ENCODE peak calls at places on chromosome 21, in eight cellular contexts. One of them, this sample, is unnamed. For H3K4me1, the result is how much of the 10 kb centered on the place peaks cover.

GRCh38 chr21:35138665-35139381 is 89.7 kb upstream of the RUNX1 start:
- DNase-seq in PC-3: peak
- DNase-seq in neural progenitor cell: no peak
- DNase-seq in HCT116: peak
- DNase-seq in hepatocyte: peak
- DNase-seq in GM23338: peak
- DNase-seq in SK-N-SH: no peak
- DNase-seq in MM.1S: no peak
- DNase-seq in this sample: peak

GRCh38 chr21:41170442-41170841 is 2.5 kb downstream of the BACE2 start:
- DNase-seq in PC-3: peak
- DNase-seq in neural progenitor cell: peak
- DNase-seq in HCT116: no peak
- DNase-seq in hepatocyte: peak
- DNase-seq in GM23338: peak
- DNase-seq in SK-N-SH: peak
- DNase-seq in MM.1S: peak
- DNase-seq in this sample: peak

GRCh38 chr21:41242238-41242829 is 74.3 kb upstream of the FAM3B start:
- DNase-seq in PC-3: no peak
- DNase-seq in neural progenitor cell: no peak
- DNase-seq in HCT116: no peak
- DNase-seq in hepatocyte: no peak
- DNase-seq in GM23338: no peak
- DNase-seq in SK-N-SH: no peak
- DNase-seq in MM.1S: no peak
- DNase-seq in this sample: no peak

GRCh38 chr21:39562791-39563770 is 49.7 kb upstream of the B3GALT5 start:
- DNase-seq in PC-3: no peak
- DNase-seq in neural progenitor cell: no peak
- DNase-seq in HCT116: no peak
- DNase-seq in hepatocyte: no peak
- DNase-seq in GM23338: no peak
- DNase-seq in SK-N-SH: no peak
- DNase-seq in MM.1S: no peak
- DNase-seq in this sample: no peak

GRCh38 chr21:38910390-38911008 is 104.8 kb downstream of the ETS2 start:
- DNase-seq in PC-3: peak
- DNase-seq in neural progenitor cell: no peak
- DNase-seq in HCT116: peak
- DNase-seq in hepatocyte: no peak
- DNase-seq in GM23338: no peak
- DNase-seq in SK-N-SH: peak
- DNase-seq in MM.1S: no peak
- DNase-seq in this sample: no peak

GRCh38 chr21:39012314-39013230 is 170.7 kb downstream of the PSMG1 start:
- DNase-seq in PC-3: no peak
- DNase-seq in neural progenitor cell: no peak
- DNase-seq in HCT116: no peak
- DNase-seq in hepatocyte: no peak
- DNase-seq in GM23338: no peak
- DNase-seq in SK-N-SH: no peak
- DNase-seq in MM.1S: no peak
- DNase-seq in this sample: no peak

GRCh38 chr21:43847301-43847700 is 17.7 kb upstream of the AGPAT3 start:
- DNase-seq in PC-3: no peak
- DNase-seq in neural progenitor cell: no peak
- DNase-seq in HCT116: no peak
- DNase-seq in hepatocyte: no peak
- DNase-seq in GM23338: no peak
- DNase-seq in SK-N-SH: no peak
- DNase-seq in MM.1S: no peak
- DNase-seq in this sample: no peak

GRCh38 chr21:42162831-42163510 is 56.0 kb upstream of the ABCG1 start:
- DNase-seq in PC-3: peak
- DNase-seq in neural progenitor cell: no peak
- DNase-seq in HCT116: no peak
- DNase-seq in hepatocyte: no peak
- DNase-seq in GM23338: no peak
- DNase-seq in SK-N-SH: no peak
- DNase-seq in MM.1S: no peak
- DNase-seq in this sample: peak

GRCh38 chr21:46188226-46189212 is 4.3 kb upstream of the SPATC1L start:
- DNase-seq in PC-3: peak
- DNase-seq in neural progenitor cell: no peak
- DNase-seq in HCT116: peak
- DNase-seq in hepatocyte: peak
- DNase-seq in GM23338: peak
- DNase-seq in SK-N-SH: peak
- DNase-seq in MM.1S: no peak
- DNase-seq in this sample: no peak

GRCh38 chr21:37565530-37566223 is 199.1 kb downstream of the DYRK1A start:
- DNase-seq in PC-3: no peak
- DNase-seq in neural progenitor cell: no peak
- DNase-seq in HCT116: no peak
- DNase-seq in hepatocyte: peak
- DNase-seq in GM23338: no peak
- DNase-seq in SK-N-SH: no peak
- DNase-seq in MM.1S: peak
- DNase-seq in this sample: no peak

GRCh38 chr21:46001821-46002681 is 20.5 kb downstream of the COL6A1 start:
- DNase-seq in PC-3: no peak
- DNase-seq in neural progenitor cell: no peak
- DNase-seq in HCT116: no peak
- DNase-seq in hepatocyte: no peak
- DNase-seq in GM23338: no peak
- DNase-seq in SK-N-SH: peak
- DNase-seq in MM.1S: no peak
- DNase-seq in this sample: no peak

GRCh38 chr21:42770717-42771502 is 108.4 kb downstream of the WDR4 start:
- DNase-seq in PC-3: no peak
- DNase-seq in neural progenitor cell: no peak
- DNase-seq in HCT116: no peak
- DNase-seq in hepatocyte: no peak
- DNase-seq in GM23338: no peak
- DNase-seq in SK-N-SH: no peak
- DNase-seq in MM.1S: no peak
- DNase-seq in this sample: no peak

GRCh38 chr21:46605759-46606426 is 1.0 kb upstream of the S100B start:
- DNase-seq in PC-3: no peak
- DNase-seq in neural progenitor cell: no peak
- DNase-seq in HCT116: no peak
- DNase-seq in hepatocyte: no peak
- DNase-seq in GM23338: no peak
- DNase-seq in SK-N-SH: no peak
- DNase-seq in MM.1S: no peak
- DNase-seq in this sample: peak

GRCh38 chr21:34846601-34847112 is 177.9 kb downstream of the CLIC6 start:
- DNase-seq in PC-3: peak
- DNase-seq in neural progenitor cell: peak
- DNase-seq in HCT116: peak
- DNase-seq in hepatocyte: peak
- DNase-seq in GM23338: no peak
- DNase-seq in SK-N-SH: no peak
- DNase-seq in MM.1S: no peak
- DNase-seq in this sample: no peak

DNA sequence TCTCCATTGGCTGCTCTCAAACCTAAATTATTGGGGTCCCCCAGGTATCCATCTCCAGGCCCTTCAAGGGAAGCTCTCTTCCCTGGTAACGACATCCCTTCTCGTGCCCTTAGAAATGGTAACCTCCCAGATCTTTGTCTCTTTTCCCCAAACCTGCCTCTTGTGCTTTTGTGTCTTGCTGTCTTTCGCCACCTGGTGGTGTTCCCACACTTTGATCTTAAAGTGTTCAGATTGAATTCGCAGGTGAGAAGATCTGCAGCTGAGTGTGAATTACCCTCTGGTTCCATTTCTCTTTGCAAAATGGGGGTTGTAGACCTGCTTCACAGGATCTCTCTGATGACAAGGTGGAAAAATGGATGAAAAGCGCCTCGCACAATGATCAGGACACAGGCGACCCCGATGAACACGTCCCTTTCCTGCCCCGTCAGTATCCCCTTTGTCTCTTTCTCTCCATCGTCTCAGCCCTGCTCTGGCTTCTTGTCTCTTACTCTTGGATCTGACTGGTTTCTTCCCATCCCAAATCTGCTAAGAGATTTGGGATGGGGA is 53.1 kb downstream of the DOP1B start:
- DNase-seq in PC-3: peak
- DNase-seq in neural progenitor cell: peak
- DNase-seq in HCT116: peak
- DNase-seq in hepatocyte: peak
- DNase-seq in GM23338: peak
- DNase-seq in SK-N-SH: peak
- DNase-seq in MM.1S: peak
- DNase-seq in this sample: peak
- TF ChIP-seq CTCF in PC-3: peak
- TF ChIP-seq CTCF in neural progenitor cell: peak
- TF ChIP-seq CTCF in HCT116: no peak
- TF ChIP-seq CTCF in hepatocyte: peak
- TF ChIP-seq CTCF in GM23338: peak
- TF ChIP-seq CTCF in SK-N-SH: peak
- TF ChIP-seq CTCF in MM.1S: peak
- TF ChIP-seq CTCF in this sample: peak

GRCh38 chr21:21715286-21715969 is 717.2 kb downstream of the NCAM2 start:
- DNase-seq in PC-3: peak
- DNase-seq in neural progenitor cell: no peak
- DNase-seq in HCT116: no peak
- DNase-seq in hepatocyte: no peak
- DNase-seq in GM23338: no peak
- DNase-seq in SK-N-SH: no peak
- DNase-seq in MM.1S: no peak
- DNase-seq in this sample: no peak

GRCh38 chr21:21714396-21714795 is 716.2 kb downstream of the NCAM2 start:
- DNase-seq in PC-3: peak
- DNase-seq in neural progenitor cell: no peak
- DNase-seq in HCT116: no peak
- DNase-seq in hepatocyte: no peak
- DNase-seq in GM23338: no peak
- DNase-seq in SK-N-SH: no peak
- DNase-seq in MM.1S: no peak
- DNase-seq in this sample: no peak

GRCh38 chr21:21712761-21713558 is 714.8 kb downstream of the NCAM2 start:
- DNase-seq in PC-3: no peak
- DNase-seq in neural progenitor cell: no peak
- DNase-seq in HCT116: no peak
- DNase-seq in hepatocyte: no peak
- DNase-seq in GM23338: no peak
- DNase-seq in SK-N-SH: no peak
- DNase-seq in MM.1S: no peak
- DNase-seq in this sample: no peak
- TF ChIP-seq EZH2phosphoT487 in PC-3: no peak
- TF ChIP-seq EZH2phosphoT487 in neural progenitor cell: no peak
- TF ChIP-seq EZH2phosphoT487 in HCT116: no peak
- TF ChIP-seq EZH2phosphoT487 in hepatocyte: no peak
- TF ChIP-seq EZH2phosphoT487 in GM23338: no peak
- TF ChIP-seq EZH2phosphoT487 in SK-N-SH: no peak
- TF ChIP-seq EZH2phosphoT487 in MM.1S: no peak
- TF ChIP-seq EZH2phosphoT487 in this sample: no peak

DNA sequence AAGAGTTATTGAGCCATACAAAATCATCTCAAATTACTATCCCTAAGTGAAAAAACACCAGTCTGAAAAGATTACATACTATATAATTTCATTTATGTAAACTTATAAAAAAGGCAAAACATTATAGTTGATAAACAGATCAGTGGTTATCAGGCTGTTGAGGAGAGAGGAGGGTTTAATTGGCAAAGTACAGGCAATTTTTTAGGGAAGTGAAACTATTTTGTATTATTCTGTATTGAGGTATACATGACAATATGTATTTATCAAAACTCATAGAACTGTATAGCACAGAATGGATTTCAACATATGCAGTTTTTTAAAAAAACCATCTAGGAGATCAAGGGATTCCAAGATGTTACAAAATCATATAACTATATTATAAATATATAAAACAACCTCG is 403.7 kb downstream of the LTN1 start:
- DNase-seq in PC-3: no peak
- DNase-seq in neural progenitor cell: no peak
- DNase-seq in HCT116: no peak
- DNase-seq in hepatocyte: no peak
- DNase-seq in GM23338: no peak
- DNase-seq in SK-N-SH: no peak
- DNase-seq in MM.1S: no peak
- DNase-seq in this sample: no peak
- H3K4me1 ChIP-seq in PC-3: under half
- H3K4me1 ChIP-seq in neural progenitor cell: under half
- H3K4me1 ChIP-seq in HCT116: under half
- H3K4me1 ChIP-seq in hepatocyte: under half
- H3K4me1 ChIP-seq in GM23338: under half
- H3K4me1 ChIP-seq in SK-N-SH: under half
- H3K4me1 ChIP-seq in MM.1S: under half
- H3K4me1 ChIP-seq in this sample: under half

GRCh38 chr21:33117268-33117888 is 47.4 kb downstream of the OLIG1 start:
- DNase-seq in PC-3: no peak
- DNase-seq in neural progenitor cell: no peak
- DNase-seq in HCT116: no peak
- DNase-seq in hepatocyte: no peak
- DNase-seq in GM23338: no peak
- DNase-seq in SK-N-SH: no peak
- DNase-seq in MM.1S: no peak
- DNase-seq in this sample: no peak

GRCh38 chr21:33114276-33114675 is 44.3 kb downstream of the OLIG1 start:
- DNase-seq in PC-3: no peak
- DNase-seq in neural progenitor cell: no peak
- DNase-seq in HCT116: no peak
- DNase-seq in hepatocyte: no peak
- DNase-seq in GM23338: no peak
- DNase-seq in SK-N-SH: no peak
- DNase-seq in MM.1S: no peak
- DNase-seq in this sample: no peak

GRCh38 chr21:33115586-33116541 is 45.9 kb downstream of the OLIG1 start:
- DNase-seq in PC-3: no peak
- DNase-seq in neural progenitor cell: no peak
- DNase-seq in HCT116: no peak
- DNase-seq in hepatocyte: no peak
- DNase-seq in GM23338: no peak
- DNase-seq in SK-N-SH: no peak
- DNase-seq in MM.1S: no peak
- DNase-seq in this sample: no peak

GRCh38 chr21:33112670-33113596 is 43.0 kb downstream of the OLIG1 start:
- DNase-seq in PC-3: no peak
- DNase-seq in neural progenitor cell: peak
- DNase-seq in HCT116: no peak
- DNase-seq in hepatocyte: no peak
- DNase-seq in GM23338: no peak
- DNase-seq in SK-N-SH: no peak
- DNase-seq in MM.1S: no peak
- DNase-seq in this sample: no peak

DNA sequence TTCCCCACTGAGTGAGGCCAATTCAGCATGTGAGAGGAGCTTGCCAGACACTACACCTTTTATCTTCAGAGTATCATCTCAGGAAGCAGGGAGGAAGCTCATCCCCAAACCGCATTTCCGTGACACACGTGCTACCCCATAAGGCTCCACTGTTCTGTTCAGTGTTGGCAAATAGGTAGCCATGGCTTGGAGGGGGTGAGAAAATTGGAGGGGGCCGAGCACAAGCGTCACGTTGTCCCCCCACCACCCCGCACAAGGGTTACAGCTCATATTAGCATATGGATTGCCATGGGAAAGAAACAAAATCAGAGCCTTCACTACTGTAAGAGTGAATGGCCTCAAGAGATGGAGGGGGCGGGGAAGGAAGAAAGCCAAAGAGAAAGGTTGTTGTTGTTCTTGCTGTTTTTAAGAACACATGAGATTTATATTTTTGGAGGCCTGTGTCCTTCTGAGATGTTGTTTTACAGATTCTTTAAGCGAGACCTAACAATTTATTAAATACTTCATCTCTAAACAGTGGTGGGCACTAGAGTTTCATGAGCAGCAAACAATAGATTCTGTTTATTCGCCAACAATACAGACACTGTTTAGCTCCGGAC is 46.8 kb downstream of the OLIG1 start:
- DNase-seq in PC-3: no peak
- DNase-seq in neural progenitor cell: no peak
- DNase-seq in HCT116: no peak
- DNase-seq in hepatocyte: no peak
- DNase-seq in GM23338: no peak
- DNase-seq in SK-N-SH: no peak
- DNase-seq in MM.1S: no peak
- DNase-seq in this sample: no peak
- TF ChIP-seq CTCF in PC-3: no peak
- TF ChIP-seq CTCF in neural progenitor cell: no peak
- TF ChIP-seq CTCF in HCT116: no peak
- TF ChIP-seq CTCF in hepatocyte: no peak
- TF ChIP-seq CTCF in GM23338: no peak
- TF ChIP-seq CTCF in SK-N-SH: no peak
- TF ChIP-seq CTCF in MM.1S: no peak
- TF ChIP-seq CTCF in this sample: no peak

This sample was measured in OCI-LY7.